ENCODE peak calls at places on chromosome 13, in five cellular contexts. X is T-helper 1 cell; D is naive thymus-derived CD4-positive, alpha-beta T cell; P is body of pancreas; Z is activated T-helper 1 cell treated with Interleukin-2 at 50 U/mL for 16 hours. J is an unnamed sample.

GRCh38 chr13:33125821-33126570 is 109.8 kb downstream of the KL start:
- DNase-seq in P (peak), X (no peak), D (no peak), Z (no peak), J (no peak)

GRCh38 chr13:30726192-30726591 is 9.2 kb upstream of the ALOX5AP start:
- DNase-seq in P (no peak), X (no peak), D (no peak), Z (no peak), J (no peak)

GRCh38 chr13:27406178-27406939 is 18.1 kb upstream of the GTF3A start:
- DNase-seq in P (peak), Z (no peak), X (no peak), D (peak), J (no peak)

GRCh38 chr13:101751488-101751887 is 299.0 kb downstream of the ITGBL1 start:
- DNase-seq in D (no peak), Z (no peak), P (no peak), X (no peak), J (no peak)

GRCh38 chr13:102400619-102401125 is 1.2 kb downstream of the FGF14 start:
- DNase-seq in Z (no peak), D (no peak), X (peak), P (peak), J (no peak)

GRCh38 chr13:103218253-103218652 is 152.0 kb upstream of the SLC10A2 start:
- DNase-seq in P (no peak), Z (no peak), D (no peak), X (no peak), J (no peak)

GRCh38 chr13:72643339-72643989 is 84.0 kb downstream of the MZT1 start:
- DNase-seq in Z (no peak), X (peak), D (no peak), P (peak), J (no peak)

GRCh38 chr13:20980899-20981298 is 78.4 kb upstream of the XPO4 start:
- DNase-seq in Z (no peak), X (no peak), D (no peak), P (no peak), J (no peak)

GRCh38 chr13:110523838-110524237 is 37.7 kb downstream of the RAB20 start:
- DNase-seq in X (no peak), P (no peak), Z (no peak), D (no peak), J (peak)

GRCh38 chr13:41864658-41865057 is 96.3 kb downstream of the VWA8 start:
- DNase-seq in P (no peak), D (no peak), X (no peak), Z (no peak), J (no peak)